ENCODE peak calls at places on chromosome 13, in eight cellular contexts. One of them, this sample, is unnamed.

GRCh38 chr13:79637086-79637763 is 156.3 kb downstream of the NDFIP2 start:
- DNase-seq in GM12865: no peak
- DNase-seq in epithelial cell of esophagus: no peak
- DNase-seq in cardiac muscle cell: peak
- DNase-seq in naive thymus-derived CD8-positive, alpha-beta T cell: no peak
- DNase-seq in smooth muscle cell of the brain vasculature: no peak
- DNase-seq in Panc1: no peak
- DNase-seq in lung: no peak
- DNase-seq in this sample: no peak

GRCh38 chr13:33016414-33017409 is at the start of gene KL:
- DNase-seq in GM12865: peak
- DNase-seq in epithelial cell of esophagus: no peak
- DNase-seq in cardiac muscle cell: peak
- DNase-seq in naive thymus-derived CD8-positive, alpha-beta T cell: no peak
- DNase-seq in smooth muscle cell of the brain vasculature: no peak
- DNase-seq in Panc1: no peak
- DNase-seq in lung: peak
- DNase-seq in this sample: peak

GRCh38 chr13:31214379-31214778 is 14.6 kb downstream of the B3GLCT start:
- DNase-seq in GM12865: no peak
- DNase-seq in epithelial cell of esophagus: no peak
- DNase-seq in cardiac muscle cell: no peak
- DNase-seq in naive thymus-derived CD8-positive, alpha-beta T cell: no peak
- DNase-seq in smooth muscle cell of the brain vasculature: no peak
- DNase-seq in Panc1: no peak
- DNase-seq in lung: no peak
- DNase-seq in this sample: no peak

GRCh38 chr13:99501952-99502310 is 659 bp downstream of the TM9SF2 start:
- DNase-seq in GM12865: peak
- DNase-seq in epithelial cell of esophagus: peak
- DNase-seq in cardiac muscle cell: peak
- DNase-seq in naive thymus-derived CD8-positive, alpha-beta T cell: no peak
- DNase-seq in smooth muscle cell of the brain vasculature: no peak
- DNase-seq in Panc1: no peak
- DNase-seq in lung: no peak
- DNase-seq in this sample: no peak

GRCh38 chr13:63690672-63691071 is 2275.0 kb upstream of the PCDH20 start:
- DNase-seq in GM12865: no peak
- DNase-seq in epithelial cell of esophagus: no peak
- DNase-seq in cardiac muscle cell: no peak
- DNase-seq in naive thymus-derived CD8-positive, alpha-beta T cell: no peak
- DNase-seq in smooth muscle cell of the brain vasculature: no peak
- DNase-seq in Panc1: no peak
- DNase-seq in lung: no peak
- DNase-seq in this sample: no peak

GRCh38 chr13:38135590-38135989 is 214.1 kb upstream of the UFM1 start:
- DNase-seq in GM12865: no peak
- DNase-seq in epithelial cell of esophagus: no peak
- DNase-seq in cardiac muscle cell: no peak
- DNase-seq in naive thymus-derived CD8-positive, alpha-beta T cell: no peak
- DNase-seq in smooth muscle cell of the brain vasculature: no peak
- DNase-seq in Panc1: no peak
- DNase-seq in lung: no peak
- DNase-seq in this sample: no peak

GRCh38 chr13:113083022-113083373 is 22.6 kb upstream of the F7 start:
- DNase-seq in GM12865: no peak
- DNase-seq in epithelial cell of esophagus: no peak
- DNase-seq in cardiac muscle cell: no peak
- DNase-seq in naive thymus-derived CD8-positive, alpha-beta T cell: no peak
- DNase-seq in smooth muscle cell of the brain vasculature: no peak
- DNase-seq in Panc1: no peak
- DNase-seq in lung: no peak
- DNase-seq in this sample: no peak

GRCh38 chr13:40666905-40667621 is 622 bp upstream of the FOXO1 start:
- DNase-seq in GM12865: no peak
- DNase-seq in epithelial cell of esophagus: no peak
- DNase-seq in cardiac muscle cell: no peak
- DNase-seq in naive thymus-derived CD8-positive, alpha-beta T cell: peak
- DNase-seq in smooth muscle cell of the brain vasculature: no peak
- DNase-seq in Panc1: no peak
- DNase-seq in lung: peak
- DNase-seq in this sample: peak

GRCh38 chr13:92716749-92717148 is 509.9 kb upstream of the GPC6 start:
- DNase-seq in GM12865: no peak
- DNase-seq in epithelial cell of esophagus: peak
- DNase-seq in cardiac muscle cell: peak
- DNase-seq in naive thymus-derived CD8-positive, alpha-beta T cell: no peak
- DNase-seq in smooth muscle cell of the brain vasculature: peak
- DNase-seq in Panc1: no peak
- DNase-seq in lung: no peak
- DNase-seq in this sample: no peak

GRCh38 chr13:20526664-20527063 is 1.0 kb upstream of the CRYL1 start:
- DNase-seq in GM12865: no peak
- DNase-seq in epithelial cell of esophagus: no peak
- DNase-seq in cardiac muscle cell: peak
- DNase-seq in naive thymus-derived CD8-positive, alpha-beta T cell: no peak
- DNase-seq in smooth muscle cell of the brain vasculature: no peak
- DNase-seq in Panc1: no peak
- DNase-seq in lung: no peak
- DNase-seq in this sample: no peak

GRCh38 chr13:30659980-30660379 is 42.3 kb downstream of the USPL1 start:
- DNase-seq in GM12865: no peak
- DNase-seq in epithelial cell of esophagus: no peak
- DNase-seq in cardiac muscle cell: no peak
- DNase-seq in naive thymus-derived CD8-positive, alpha-beta T cell: no peak
- DNase-seq in smooth muscle cell of the brain vasculature: no peak
- DNase-seq in Panc1: no peak
- DNase-seq in lung: no peak
- DNase-seq in this sample: no peak

GRCh38 chr13:50319603-50320296 is 304.5 kb downstream of the KCNRG start:
- DNase-seq in GM12865: peak
- DNase-seq in epithelial cell of esophagus: no peak
- DNase-seq in cardiac muscle cell: peak
- DNase-seq in naive thymus-derived CD8-positive, alpha-beta T cell: no peak
- DNase-seq in smooth muscle cell of the brain vasculature: no peak
- DNase-seq in Panc1: no peak
- DNase-seq in lung: no peak
- DNase-seq in this sample: no peak